ENCODE peak calls at places on chromosomes 1 and 21, in nine cellular contexts. One of them, this sample, is unnamed.

GRCh38 chr1:245810181-245810727 is 655.5 kb downstream of the KIF26B start:
- DNase-seq in foreskin fibroblast: no peak
- DNase-seq in lower lobe of right lung: no peak
- DNase-seq in heart right ventricle: no peak
- DNase-seq in adipocyte: no peak
- DNase-seq in AG09309: no peak
- DNase-seq in pancreas: no peak
- DNase-seq in CD4-positive, CD25-positive, alpha-beta regulatory T cell: no peak
- DNase-seq in lower leg skin: no peak
- DNase-seq in this sample: no peak

GRCh38 chr1:166193057-166193456 is 26.3 kb upstream of the FAM78B start:
- DNase-seq in foreskin fibroblast: no peak
- DNase-seq in lower lobe of right lung: no peak
- DNase-seq in heart right ventricle: no peak
- DNase-seq in adipocyte: no peak
- DNase-seq in AG09309: no peak
- DNase-seq in pancreas: no peak
- DNase-seq in CD4-positive, CD25-positive, alpha-beta regulatory T cell: no peak
- DNase-seq in lower leg skin: no peak
- DNase-seq in this sample: no peak

GRCh38 chr1:10473145-10473765 is 926 bp upstream of the DFFA start:
- DNase-seq in foreskin fibroblast: no peak
- DNase-seq in lower lobe of right lung: no peak
- DNase-seq in heart right ventricle: no peak
- DNase-seq in adipocyte: no peak
- DNase-seq in AG09309: no peak
- DNase-seq in pancreas: no peak
- DNase-seq in CD4-positive, CD25-positive, alpha-beta regulatory T cell: no peak
- DNase-seq in lower leg skin: no peak
- DNase-seq in this sample: no peak

GRCh38 chr1:228098323-228098931 is 4.7 kb downstream of the C1orf35 start:
- DNase-seq in foreskin fibroblast: no peak
- DNase-seq in lower lobe of right lung: no peak
- DNase-seq in heart right ventricle: no peak
- DNase-seq in adipocyte: no peak
- DNase-seq in AG09309: no peak
- DNase-seq in pancreas: no peak
- DNase-seq in CD4-positive, CD25-positive, alpha-beta regulatory T cell: no peak
- DNase-seq in lower leg skin: peak
- DNase-seq in this sample: no peak

GRCh38 chr1:44802306-44803061 is 2.3 kb downstream of the PLK3 start:
- DNase-seq in foreskin fibroblast: peak
- DNase-seq in lower lobe of right lung: peak
- DNase-seq in heart right ventricle: no peak
- DNase-seq in adipocyte: no peak
- DNase-seq in AG09309: no peak
- DNase-seq in pancreas: peak
- DNase-seq in CD4-positive, CD25-positive, alpha-beta regulatory T cell: no peak
- DNase-seq in lower leg skin: peak
- DNase-seq in this sample: no peak

GRCh38 chr1:30645807-30646206 is 77.6 kb downstream of the MATN1 start:
- DNase-seq in foreskin fibroblast: peak
- DNase-seq in lower lobe of right lung: no peak
- DNase-seq in heart right ventricle: no peak
- DNase-seq in adipocyte: no peak
- DNase-seq in AG09309: no peak
- DNase-seq in pancreas: no peak
- DNase-seq in CD4-positive, CD25-positive, alpha-beta regulatory T cell: no peak
- DNase-seq in lower leg skin: no peak
- DNase-seq in this sample: no peak

GRCh38 chr21:25967566-25968438 is 202.8 kb downstream of the APP start:
- DNase-seq in foreskin fibroblast: no peak
- DNase-seq in lower lobe of right lung: no peak
- DNase-seq in heart right ventricle: no peak
- DNase-seq in adipocyte: no peak
- DNase-seq in AG09309: no peak
- DNase-seq in pancreas: no peak
- DNase-seq in CD4-positive, CD25-positive, alpha-beta regulatory T cell: peak
- DNase-seq in lower leg skin: no peak
- DNase-seq in this sample: no peak

GRCh38 chr1:31904339-31905092 is 33.7 kb downstream of the PTP4A2 start:
- DNase-seq in foreskin fibroblast: peak
- DNase-seq in lower lobe of right lung: peak
- DNase-seq in heart right ventricle: no peak
- DNase-seq in adipocyte: no peak
- DNase-seq in AG09309: no peak
- DNase-seq in pancreas: no peak
- DNase-seq in CD4-positive, CD25-positive, alpha-beta regulatory T cell: peak
- DNase-seq in lower leg skin: peak
- DNase-seq in this sample: peak

GRCh38 chr1:53172751-53173498 is 23.7 kb upstream of the CPT2 start:
- DNase-seq in foreskin fibroblast: peak
- DNase-seq in lower lobe of right lung: no peak
- DNase-seq in heart right ventricle: no peak
- DNase-seq in adipocyte: peak
- DNase-seq in AG09309: peak
- DNase-seq in pancreas: no peak
- DNase-seq in CD4-positive, CD25-positive, alpha-beta regulatory T cell: peak
- DNase-seq in lower leg skin: no peak
- DNase-seq in this sample: no peak

GRCh38 chr21:20276954-20277353 is 721.3 kb upstream of the NCAM2 start:
- DNase-seq in foreskin fibroblast: no peak
- DNase-seq in lower lobe of right lung: no peak
- DNase-seq in heart right ventricle: no peak
- DNase-seq in adipocyte: no peak
- DNase-seq in AG09309: no peak
- DNase-seq in pancreas: no peak
- DNase-seq in CD4-positive, CD25-positive, alpha-beta regulatory T cell: no peak
- DNase-seq in lower leg skin: no peak
- DNase-seq in this sample: no peak

GRCh38 chr1:174902531-174903099 is 97.1 kb upstream of the CACYBP start:
- DNase-seq in foreskin fibroblast: no peak
- DNase-seq in lower lobe of right lung: no peak
- DNase-seq in heart right ventricle: no peak
- DNase-seq in adipocyte: no peak
- DNase-seq in AG09309: no peak
- DNase-seq in pancreas: peak
- DNase-seq in CD4-positive, CD25-positive, alpha-beta regulatory T cell: no peak
- DNase-seq in lower leg skin: no peak
- DNase-seq in this sample: no peak

GRCh38 chr1:37605806-37606474 is 10.2 kb upstream of the GNL2 start:
- DNase-seq in foreskin fibroblast: no peak
- DNase-seq in lower lobe of right lung: no peak
- DNase-seq in heart right ventricle: no peak
- DNase-seq in adipocyte: no peak
- DNase-seq in AG09309: no peak
- DNase-seq in pancreas: no peak
- DNase-seq in CD4-positive, CD25-positive, alpha-beta regulatory T cell: no peak
- DNase-seq in lower leg skin: peak
- DNase-seq in this sample: no peak

GRCh38 chr21:45365608-45366241 is 39.2 kb upstream of the COL18A1 start:
- DNase-seq in foreskin fibroblast: peak
- DNase-seq in lower lobe of right lung: no peak
- DNase-seq in heart right ventricle: peak
- DNase-seq in adipocyte: no peak
- DNase-seq in AG09309: no peak
- DNase-seq in pancreas: peak
- DNase-seq in CD4-positive, CD25-positive, alpha-beta regulatory T cell: no peak
- DNase-seq in lower leg skin: no peak
- DNase-seq in this sample: no peak

GRCh38 chr1:35640380-35641232 is 720 bp downstream of the PSMB2 start:
- DNase-seq in foreskin fibroblast: no peak
- DNase-seq in lower lobe of right lung: no peak
- DNase-seq in heart right ventricle: no peak
- DNase-seq in adipocyte: peak
- DNase-seq in AG09309: no peak
- DNase-seq in pancreas: no peak
- DNase-seq in CD4-positive, CD25-positive, alpha-beta regulatory T cell: no peak
- DNase-seq in lower leg skin: peak
- DNase-seq in this sample: no peak

GRCh38 chr21:43024737-43025136 is 50.4 kb downstream of the PKNOX1 start:
- DNase-seq in foreskin fibroblast: no peak
- DNase-seq in lower lobe of right lung: no peak
- DNase-seq in heart right ventricle: no peak
- DNase-seq in adipocyte: no peak
- DNase-seq in AG09309: no peak
- DNase-seq in pancreas: no peak
- DNase-seq in CD4-positive, CD25-positive, alpha-beta regulatory T cell: no peak
- DNase-seq in lower leg skin: no peak
- DNase-seq in this sample: no peak

GRCh38 chr1:161219078-161219892 is 4.1 kb downstream of the APOA2 start:
- DNase-seq in foreskin fibroblast: no peak
- DNase-seq in lower lobe of right lung: no peak
- DNase-seq in heart right ventricle: no peak
- DNase-seq in adipocyte: no peak
- DNase-seq in AG09309: no peak
- DNase-seq in pancreas: no peak
- DNase-seq in CD4-positive, CD25-positive, alpha-beta regulatory T cell: no peak
- DNase-seq in lower leg skin: no peak
- DNase-seq in this sample: no peak

GRCh38 chr1:18816808-18817207 is 42.7 kb downstream of the TAS1R2 start:
- DNase-seq in foreskin fibroblast: no peak
- DNase-seq in lower lobe of right lung: no peak
- DNase-seq in heart right ventricle: no peak
- DNase-seq in adipocyte: no peak
- DNase-seq in AG09309: no peak
- DNase-seq in pancreas: no peak
- DNase-seq in CD4-positive, CD25-positive, alpha-beta regulatory T cell: no peak
- DNase-seq in lower leg skin: no peak
- DNase-seq in this sample: no peak

GRCh38 chr1:112762541-112763141 is 47.5 kb upstream of the PPM1J start:
- DNase-seq in foreskin fibroblast: peak
- DNase-seq in lower lobe of right lung: peak
- DNase-seq in heart right ventricle: no peak
- DNase-seq in adipocyte: peak
- DNase-seq in AG09309: no peak
- DNase-seq in pancreas: no peak
- DNase-seq in CD4-positive, CD25-positive, alpha-beta regulatory T cell: no peak
- DNase-seq in lower leg skin: no peak
- DNase-seq in this sample: peak

GRCh38 chr21:32794643-32795042 is 23.1 kb upstream of the PAXBP1 start:
- DNase-seq in foreskin fibroblast: no peak
- DNase-seq in lower lobe of right lung: no peak
- DNase-seq in heart right ventricle: no peak
- DNase-seq in adipocyte: no peak
- DNase-seq in AG09309: no peak
- DNase-seq in pancreas: no peak
- DNase-seq in CD4-positive, CD25-positive, alpha-beta regulatory T cell: no peak
- DNase-seq in lower leg skin: no peak
- DNase-seq in this sample: no peak

GRCh38 chr1:71097428-71097827 is 16.6 kb upstream of the ZRANB2 start:
- DNase-seq in foreskin fibroblast: no peak
- DNase-seq in lower lobe of right lung: no peak
- DNase-seq in heart right ventricle: no peak
- DNase-seq in adipocyte: no peak
- DNase-seq in AG09309: no peak
- DNase-seq in pancreas: no peak
- DNase-seq in CD4-positive, CD25-positive, alpha-beta regulatory T cell: no peak
- DNase-seq in lower leg skin: no peak
- DNase-seq in this sample: no peak

DNA sequence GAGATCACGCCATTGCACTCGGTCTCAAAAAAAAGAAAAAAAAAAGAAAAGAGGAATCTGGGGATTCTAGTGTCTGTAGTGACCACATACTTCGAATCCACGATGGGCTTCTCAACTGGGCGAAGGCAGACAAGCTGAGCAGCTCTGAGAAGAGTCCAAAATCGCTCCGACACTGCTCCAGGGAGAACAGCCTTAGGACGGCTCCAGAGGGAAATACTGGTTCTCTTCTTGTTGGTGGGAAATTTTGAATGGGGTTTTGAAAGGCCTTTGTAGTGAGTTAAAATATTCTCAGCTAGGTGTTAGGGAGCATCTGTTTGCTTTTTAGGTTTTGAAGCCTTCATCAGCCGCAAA is 18.3 kb upstream of the HJV start:
- DNase-seq in foreskin fibroblast: peak
- DNase-seq in lower lobe of right lung: no peak
- DNase-seq in heart right ventricle: no peak
- DNase-seq in adipocyte: no peak
- DNase-seq in AG09309: no peak
- DNase-seq in pancreas: no peak
- DNase-seq in CD4-positive, CD25-positive, alpha-beta regulatory T cell: no peak
- DNase-seq in lower leg skin: no peak
- DNase-seq in this sample: no peak
- H3K4me3 ChIP-seq in foreskin fibroblast: peak
- H3K4me3 ChIP-seq in lower lobe of right lung: peak
- H3K4me3 ChIP-seq in heart right ventricle: peak
- H3K4me3 ChIP-seq in adipocyte: peak
- H3K4me3 ChIP-seq in AG09309: no peak
- H3K4me3 ChIP-seq in pancreas: no peak
- H3K4me3 ChIP-seq in CD4-positive, CD25-positive, alpha-beta regulatory T cell: no peak
- H3K4me3 ChIP-seq in lower leg skin: no peak
- H3K4me3 ChIP-seq in this sample: peak

GRCh38 chr1:212949771-212950170 is 570 bp upstream of the VASH2 start:
- DNase-seq in foreskin fibroblast: no peak
- DNase-seq in lower lobe of right lung: no peak
- DNase-seq in heart right ventricle: no peak
- DNase-seq in adipocyte: no peak
- DNase-seq in AG09309: no peak
- DNase-seq in pancreas: no peak
- DNase-seq in CD4-positive, CD25-positive, alpha-beta regulatory T cell: no peak
- DNase-seq in lower leg skin: no peak
- DNase-seq in this sample: no peak
- H3K4me3 ChIP-seq in foreskin fibroblast: peak
- H3K4me3 ChIP-seq in lower lobe of right lung: peak
- H3K4me3 ChIP-seq in heart right ventricle: peak
- H3K4me3 ChIP-seq in adipocyte: peak
- H3K4me3 ChIP-seq in AG09309: peak
- H3K4me3 ChIP-seq in pancreas: no peak
- H3K4me3 ChIP-seq in CD4-positive, CD25-positive, alpha-beta regulatory T cell: peak
- H3K4me3 ChIP-seq in lower leg skin: no peak
- H3K4me3 ChIP-seq in this sample: peak

DNA sequence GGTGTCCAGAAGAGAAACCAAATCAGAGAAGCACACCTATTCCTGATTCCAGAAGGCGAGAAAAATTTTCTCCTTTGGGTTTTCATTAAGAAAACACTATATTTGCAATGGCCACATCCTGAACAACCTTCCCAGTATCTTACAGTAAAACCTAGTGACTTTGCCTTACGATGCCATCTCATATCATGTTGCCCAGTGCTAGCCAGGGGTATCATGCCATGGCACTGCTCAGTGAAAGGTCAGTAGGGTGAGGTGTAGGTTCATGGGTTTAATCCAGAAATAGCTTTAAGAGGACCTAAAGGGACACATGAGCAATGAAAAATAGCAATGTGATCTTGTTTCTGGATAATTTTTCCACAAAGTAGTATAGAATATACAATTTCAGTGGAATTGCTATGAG is 7.2 kb downstream of the TLCD4 start:
- DNase-seq in foreskin fibroblast: no peak
- DNase-seq in lower lobe of right lung: no peak
- DNase-seq in heart right ventricle: no peak
- DNase-seq in adipocyte: no peak
- DNase-seq in AG09309: no peak
- DNase-seq in pancreas: no peak
- DNase-seq in CD4-positive, CD25-positive, alpha-beta regulatory T cell: no peak
- DNase-seq in lower leg skin: no peak
- DNase-seq in this sample: no peak
- H3K4me3 ChIP-seq in foreskin fibroblast: no peak
- H3K4me3 ChIP-seq in lower lobe of right lung: no peak
- H3K4me3 ChIP-seq in heart right ventricle: no peak
- H3K4me3 ChIP-seq in adipocyte: no peak
- H3K4me3 ChIP-seq in AG09309: no peak
- H3K4me3 ChIP-seq in pancreas: no peak
- H3K4me3 ChIP-seq in CD4-positive, CD25-positive, alpha-beta regulatory T cell: no peak
- H3K4me3 ChIP-seq in lower leg skin: no peak
- H3K4me3 ChIP-seq in this sample: no peak

GRCh38 chr1:171431994-171432393 is 53.3 kb upstream of the PRRC2C start:
- DNase-seq in foreskin fibroblast: no peak
- DNase-seq in lower lobe of right lung: no peak
- DNase-seq in heart right ventricle: no peak
- DNase-seq in adipocyte: no peak
- DNase-seq in AG09309: no peak
- DNase-seq in pancreas: no peak
- DNase-seq in CD4-positive, CD25-positive, alpha-beta regulatory T cell: no peak
- DNase-seq in lower leg skin: no peak
- DNase-seq in this sample: no peak
- H3K4me3 ChIP-seq in foreskin fibroblast: no peak
- H3K4me3 ChIP-seq in lower lobe of right lung: no peak
- H3K4me3 ChIP-seq in heart right ventricle: no peak
- H3K4me3 ChIP-seq in adipocyte: no peak
- H3K4me3 ChIP-seq in AG09309: no peak
- H3K4me3 ChIP-seq in pancreas: no peak
- H3K4me3 ChIP-seq in CD4-positive, CD25-positive, alpha-beta regulatory T cell: no peak
- H3K4me3 ChIP-seq in lower leg skin: no peak
- H3K4me3 ChIP-seq in this sample: no peak